ENCODE peak calls at places on chromosomes 12 and 14, in seven cellular contexts. H is esophagus squamous epithelium, N is neural progenitor cell, G is heart left ventricle, Y is body of pancreas, F is adrenal gland, X is lung. J is an unnamed sample.

GRCh38 chr12:77578471-77579262 is 252.0 kb upstream of the NAV3 start:
- DNase-seq in F (no peak), Y (no peak), X (no peak), N (no peak), H (no peak), G (no peak), J (no peak)

GRCh38 chr14:64761441-64762043 is 57.3 kb downstream of the PLEKHG3 start:
- DNase-seq in N (no peak), F (peak; percentile 61), H (no peak), Y (peak; percentile 53), G (no peak), X (no peak), J (no peak)

GRCh38 chr12:62799766-62800406 is 135.1 kb downstream of the PPM1H start:
- DNase-seq in X (no peak), Y (no peak), G (no peak), H (no peak), F (no peak), N (no peak), J (no peak)

GRCh38 chr14:102511538-102511937 is 2.0 kb upstream of the ANKRD9 start:
- DNase-seq in X (no peak), F (no peak), N (no peak), H (no peak), G (no peak), Y (no peak), J (no peak)

GRCh38 chr12:66848967-66849366 is 170.1 kb upstream of the GRIP1 start:
- DNase-seq in Y (no peak), H (no peak), N (no peak), X (no peak), F (no peak), G (no peak), J (no peak)

GRCh38 chr12:50642035-50642451 is 121.9 kb upstream of the ATF1 start:
- DNase-seq in Y (no peak), G (no peak), F (no peak), H (no peak), N (no peak), X (no peak), J (no peak)

GRCh38 chr12:202081-202731 is 11.8 kb downstream of the SLC6A12 start:
- DNase-seq in G (no peak), Y (no peak), H (no peak), F (no peak), X (no peak), N (peak; percentile 55), J (no peak)

GRCh38 chr14:24298892-24299254 is 707 bp downstream of the DHRS1 start:
- DNase-seq in N (no peak), G (no peak), H (no peak), X (no peak), Y (peak; percentile 32), F (no peak), J (no peak)

GRCh38 chr12:63978519-63978918 is 134.0 kb downstream of the SRGAP1 start:
- DNase-seq in F (no peak), X (no peak), G (no peak), H (no peak), Y (no peak), N (no peak), J (no peak)

GRCh38 chr12:12207746-12208145 is 59.1 kb downstream of the LRP6 start:
- DNase-seq in Y (no peak), F (no peak), X (no peak), G (no peak), N (no peak), H (no peak), J (no peak)

GRCh38 chr12:89893972-89894706 is 185.5 kb upstream of the ATP2B1 start:
- DNase-seq in G (no peak), Y (no peak), F (no peak), N (no peak), H (no peak), X (no peak), J (no peak)

GRCh38 chr12:11705010-11705409 is 55.5 kb downstream of the ETV6 start:
- DNase-seq in X (no peak), F (peak; percentile 78), Y (peak; percentile 53), N (no peak), G (no peak), H (no peak), J (no peak)

DNA sequence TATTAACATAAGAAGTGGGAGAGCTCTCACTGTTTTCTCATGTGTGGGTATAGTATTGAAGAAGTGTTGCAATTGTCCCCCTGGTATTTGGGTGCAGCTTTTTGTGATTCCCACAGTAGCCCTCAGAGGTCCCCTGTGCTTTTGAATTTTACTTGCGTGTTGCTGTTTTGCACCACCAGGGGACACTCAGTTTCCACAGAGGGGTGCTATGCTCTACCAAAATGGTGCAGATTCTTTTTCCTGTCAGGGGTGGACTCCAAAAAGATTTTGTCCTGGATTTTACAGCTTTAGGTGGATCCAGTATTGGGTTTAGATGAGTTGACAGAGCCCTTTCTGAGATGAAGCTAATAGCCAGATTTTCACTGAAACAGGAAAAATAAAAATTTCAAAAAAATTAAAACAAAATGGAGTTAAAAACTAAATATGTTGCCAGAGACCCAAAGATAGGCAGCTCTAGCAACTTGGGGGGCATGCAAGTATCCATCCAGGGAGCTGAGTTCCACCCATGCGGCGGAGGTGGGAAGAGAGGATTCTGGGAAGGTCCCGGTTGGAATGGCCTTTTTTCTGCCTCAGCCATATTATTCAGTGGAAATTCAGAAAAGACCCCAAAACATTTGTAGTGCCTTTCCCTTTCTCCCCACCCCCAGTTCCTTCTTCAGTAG is 50.2 kb downstream of the TTLL5 start:
- DNase-seq in H (no peak), N (peak; percentile 59), G (peak; percentile 28), X (no peak), F (peak; percentile 55), Y (peak; percentile 55), J (no peak)
- TF ChIP-seq CTCF in H (peak; percentile 52), N (peak; percentile 64), G (peak; percentile 73), X (peak; percentile 15), F (peak; percentile 77), Y (peak; percentile 81), J (no peak)

GRCh38 chr12:110035534-110036104 is 12.7 kb downstream of the C12orf76 start:
- DNase-seq in N (no peak), H (no peak), G (no peak), X (no peak), Y (no peak), F (no peak), J (no peak)

GRCh38 chr12:110037315-110037714 is 11.0 kb downstream of the C12orf76 start:
- DNase-seq in G (no peak), N (no peak), F (no peak), H (no peak), Y (no peak), X (no peak), J (no peak)

GRCh38 chr12:110042260-110042659 is 6.1 kb downstream of the C12orf76 start:
- DNase-seq in F (no peak), Y (no peak), X (no peak), N (no peak), G (no peak), H (no peak), J (no peak)

GRCh38 chr12:110038741-110039084 is 9.6 kb downstream of the C12orf76 start:
- DNase-seq in H (no peak), X (no peak), F (no peak), Y (no peak), G (no peak), N (no peak), J (no peak)

GRCh38 chr12:110039085-110039807 is 9.1 kb downstream of the C12orf76 start:
- DNase-seq in H (no peak), N (no peak), X (peak; percentile 66), G (no peak), Y (peak; percentile 60), F (no peak), J (no peak)
- H3K27ac ChIP-seq in H (peak overlapping the region; percentile 83), N (no peak overlapping the region), X (peak overlapping the region; percentile 85), G (no peak overlapping the region), Y (peak overlapping the region; percentile 54), F (peak overlapping the region; percentile 72), J (peak overlapping the region; percentile 38)

GRCh38 chr14:70339039-70339438 is 20.4 kb downstream of the COX16 start:
- DNase-seq in X (no peak), Y (no peak), G (no peak), F (no peak), H (no peak), N (no peak), J (no peak)
- TF ChIP-seq CTCF in X (no peak), Y (no peak), G (no peak), F (no peak), H (no peak), N (no peak), J (no peak)

GRCh38 chr14:59272633-59273032 is 84.2 kb downstream of the DAAM1 start:
- DNase-seq in H (no peak), X (no peak), Y (no peak), N (no peak), F (no peak), G (no peak), J (no peak)

GRCh38 chr14:59269431-59269830 is 81.0 kb downstream of the DAAM1 start:
- DNase-seq in Y (no peak), G (no peak), X (no peak), H (no peak), F (no peak), N (no peak), J (no peak)

GRCh38 chr14:59273737-59274136 is 85.3 kb downstream of the DAAM1 start:
- DNase-seq in G (no peak), H (no peak), X (no peak), F (no peak), N (no peak), Y (no peak), J (no peak)

GRCh38 chr14:59268858-59269257 is 80.4 kb downstream of the DAAM1 start:
- DNase-seq in X (no peak), Y (no peak), H (no peak), G (no peak), N (no peak), F (no peak), J (no peak)

DNA sequence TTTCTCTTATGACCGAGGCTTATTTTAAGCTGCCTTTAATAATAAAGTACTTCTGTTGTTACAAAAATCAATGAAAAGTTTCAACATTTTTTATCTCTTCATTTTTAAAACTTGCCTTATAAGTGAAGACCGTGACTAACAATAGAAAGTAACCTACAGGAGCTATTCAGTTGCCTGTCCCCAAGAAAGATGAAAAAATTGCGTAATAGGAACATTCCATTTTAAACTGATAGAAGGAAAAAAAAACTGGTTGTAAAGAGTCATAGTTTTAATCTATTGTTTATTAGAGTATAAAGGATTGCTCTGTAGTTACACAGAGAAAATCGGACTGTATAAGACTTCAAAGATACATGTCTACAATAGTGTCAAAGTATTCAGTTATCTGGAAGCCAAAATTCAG is 83.3 kb downstream of the DAAM1 start:
- DNase-seq in N (no peak), H (no peak), F (no peak), G (no peak), X (no peak), Y (no peak), J (no peak)
- H3K27ac ChIP-seq in N (no peak overlapping the region), H (no peak overlapping the region), F (peak overlapping the region; percentile 29), G (no peak overlapping the region), X (no peak overlapping the region), Y (no peak overlapping the region), J (no peak overlapping the region)

GRCh38 chr12:113461666-113462065 is 10.0 kb downstream of the LHX5 start:
- DNase-seq in N (peak; percentile 61), Y (no peak), G (no peak), H (no peak), X (no peak), F (no peak), J (no peak)
- TF ChIP-seq CTCF in N (peak; percentile 73), Y (peak; percentile 22), G (no peak), H (no peak), X (no peak), F (no peak), J (no peak)

GRCh38 chr12:111768159-111768895 is 1.6 kb downstream of the ALDH2 start:
- DNase-seq in G (no peak), F (no peak), N (no peak), Y (no peak), X (no peak), H (no peak), J (no peak)
- H3K27ac ChIP-seq in G (no peak overlapping the region), F (no peak overlapping the region), N (no peak overlapping the region), Y (no peak overlapping the region), X (peak overlapping the region; percentile 95), H (peak overlapping the region; percentile 95), J (no peak overlapping the region)